ENCODE peak calls at places on chromosome 21, in six cellular contexts. Z, C, G, A, Y and M are unnamed samples.
A peak's percentile ranks its signal among the peaks of the same experiment; 100 is the strongest.

GRCh38 chr21:36610201-36610600 is 88.7 kb upstream of the SIM2 start:
- DNase-seq in Z (no peak), C (peak; percentile 57), G (no peak), A (no peak), Y (no peak), M (no peak)

GRCh38 chr21:32334980-32335471 is 36.4 kb downstream of the MRAP start:
- DNase-seq in Z (no peak), C (no peak), G (no peak), A (no peak), Y (no peak), M (no peak)

GRCh38 chr21:36188081-36188681 is 31.6 kb downstream of the DOP1B start:
- DNase-seq in Z (no peak), C (no peak), G (no peak), A (no peak), Y (no peak), M (no peak)

GRCh38 chr21:17250651-17251294 is 262.1 kb upstream of the CXADR start:
- DNase-seq in Z (no peak), C (no peak), G (no peak), A (no peak), Y (no peak), M (peak; percentile 6)

GRCh38 chr21:43824250-43824882 is 35.0 kb downstream of the RRP1 start:
- DNase-seq in Z (no peak), C (peak; percentile 62), G (no peak), A (no peak), Y (no peak), M (peak; percentile 9)

GRCh38 chr21:33075128-33075527 is 5.2 kb downstream of the OLIG1 start:
- DNase-seq in Z (no peak), C (no peak), G (no peak), A (no peak), Y (no peak), M (no peak)

GRCh38 chr21:31289702-31290101 is 54.4 kb downstream of the TIAM1 start:
- DNase-seq in Z (no peak), C (no peak), G (no peak), A (no peak), Y (peak; percentile 46), M (no peak)

GRCh38 chr21:27571706-27572105 is 604.8 kb upstream of the ADAMTS5 start:
- DNase-seq in Z (no peak), C (peak; percentile 81), G (no peak), A (no peak), Y (no peak), M (no peak)

GRCh38 chr21:33870768-33871167 is 44.8 kb downstream of the ATP5PO start:
- DNase-seq in Z (no peak), C (peak; percentile 31), G (no peak), A (no peak), Y (no peak), M (no peak)

GRCh38 chr21:15199940-15200339 is 135.1 kb upstream of the NRIP1 start:
- DNase-seq in Z (no peak), C (no peak), G (no peak), A (no peak), Y (no peak), M (no peak)

GRCh38 chr21:16304189-16304588 is 574.4 kb downstream of the USP25 start:
- DNase-seq in Z (no peak), C (no peak), G (no peak), A (no peak), Y (no peak), M (no peak)

GRCh38 chr21:33042812-33043211 is 17.1 kb downstream of the OLIG2 start:
- DNase-seq in Z (no peak), C (peak; percentile 97), G (no peak), A (peak; percentile 50), Y (no peak), M (no peak)

GRCh38 chr21:36806103-36806502 is 107.2 kb downstream of the SIM2 start:
- DNase-seq in Z (no peak), C (peak; percentile 60), G (no peak), A (no peak), Y (no peak), M (no peak)

GRCh38 chr21:39220150-39220549 is 36.9 kb upstream of the PSMG1 start:
- DNase-seq in Z (no peak), C (no peak), G (no peak), A (no peak), Y (no peak), M (no peak)

DNA sequence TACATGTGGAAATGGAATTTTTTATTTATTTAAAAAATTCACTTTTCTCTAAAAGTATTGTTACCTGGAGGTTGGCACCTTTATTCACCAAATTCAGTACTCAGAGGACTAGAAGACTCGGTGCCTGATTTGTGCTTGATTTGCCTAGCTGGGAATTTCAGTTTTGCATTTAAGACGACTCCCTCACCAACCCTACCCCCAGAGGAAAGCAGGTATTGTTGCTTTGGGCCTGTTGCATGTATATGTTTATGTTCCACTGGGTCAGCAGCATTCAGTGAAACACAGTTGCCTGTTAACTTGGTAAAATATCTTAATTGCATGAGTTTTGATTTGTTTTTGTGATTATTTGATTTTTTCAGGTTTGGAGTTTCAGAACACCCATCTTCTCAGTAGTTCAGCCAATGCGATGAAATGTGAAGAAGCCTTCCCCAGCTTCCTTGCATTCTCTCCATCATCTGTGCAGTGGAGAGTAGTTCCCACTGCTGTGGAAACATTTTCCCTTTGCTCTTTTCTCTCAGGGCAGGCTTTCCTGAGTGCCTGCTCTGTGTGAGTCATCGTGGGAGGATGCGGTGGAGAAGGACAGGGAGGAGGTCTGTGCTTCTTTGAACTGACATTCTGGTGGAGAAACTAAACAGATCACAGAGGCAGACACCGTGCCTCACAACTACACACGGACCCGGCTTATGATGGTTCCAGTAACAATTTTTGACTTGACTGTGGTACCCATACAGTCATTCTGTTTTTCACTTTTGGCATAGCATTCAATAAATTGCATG is 6.4 kb downstream of the ADARB1 start:
- DNase-seq in Z (no peak), C (peak; percentile 66), G (no peak), A (no peak), Y (no peak), M (no peak)
- TF ChIP-seq RAD21 in Z (no peak), C (no peak), G (no peak), A (no peak), Y (no peak), M (no peak)

GRCh38 chr21:44953628-44954021 is 13.8 kb downstream of the SLX9 start:
- DNase-seq in Z (no peak), C (no peak), G (no peak), A (no peak), Y (no peak), M (no peak)

GRCh38 chr21:44950351-44950750 is 10.5 kb downstream of the SLX9 start:
- DNase-seq in Z (no peak), C (no peak), G (no peak), A (no peak), Y (no peak), M (no peak)

GRCh38 chr21:44951186-44951915 is 11.5 kb downstream of the SLX9 start:
- DNase-seq in Z (no peak), C (no peak), G (no peak), A (no peak), Y (no peak), M (no peak)

GRCh38 chr21:44952929-44953627 is 13.2 kb downstream of the SLX9 start:
- DNase-seq in Z (no peak), C (no peak), G (no peak), A (no peak), Y (no peak), M (no peak)

DNA sequence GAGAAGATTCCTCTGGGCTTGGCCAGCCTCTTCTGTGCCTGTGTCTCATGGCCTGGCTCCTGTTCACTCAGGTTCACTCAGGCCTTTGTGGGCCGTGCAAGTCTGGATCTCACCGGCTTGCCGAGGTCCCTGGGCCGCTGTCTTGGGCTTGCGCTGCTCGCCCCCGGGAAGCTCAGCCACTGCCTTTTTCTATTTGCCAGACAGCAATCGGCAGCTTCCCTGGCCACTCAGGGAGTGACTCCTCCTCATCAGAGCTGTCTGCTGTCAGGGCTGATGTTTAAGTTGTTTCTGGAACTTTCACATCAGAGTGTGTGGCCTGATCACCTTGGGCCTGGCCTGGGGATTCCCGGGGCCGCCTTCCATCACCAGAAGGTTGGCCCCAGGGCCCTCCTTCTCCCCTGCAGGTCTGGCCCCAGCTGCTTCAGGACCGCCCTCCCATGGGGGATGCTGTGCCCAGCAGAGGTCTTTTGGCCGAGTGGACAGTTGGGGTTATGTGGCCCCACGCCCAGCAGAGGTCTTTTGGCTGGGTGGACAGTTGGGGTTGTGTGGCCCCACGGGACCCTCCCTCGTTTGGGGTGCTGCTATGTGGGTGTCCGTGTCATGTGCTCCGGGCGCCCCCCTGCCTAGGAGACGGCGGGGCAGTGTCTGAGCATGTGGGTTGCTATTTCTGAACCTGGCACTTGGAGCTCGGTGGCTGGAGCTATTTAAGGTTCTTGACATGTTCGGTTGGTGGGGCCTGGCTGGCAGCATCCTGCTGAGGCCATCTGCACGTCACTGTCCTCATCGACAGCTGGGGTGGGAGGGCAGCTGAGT is 12.5 kb downstream of the SLX9 start:
- DNase-seq in Z (no peak), C (no peak), G (no peak), A (no peak), Y (no peak), M (no peak)
- H3K36me3 ChIP-seq in Z (peaks cover 89% of the 10 kb centered on the region), C (peaks cover 35% of the 10 kb centered on the region), G (peaks cover 8% of the 10 kb centered on the region), A (peaks cover 4% of the 10 kb centered on the region), Y (peaks cover 6% of the 10 kb centered on the region), M (peaks cover 4% of the 10 kb centered on the region)

GRCh38 chr21:42187976-42188653 is 30.8 kb upstream of the ABCG1 start:
- DNase-seq in Z (no peak), C (no peak), G (no peak), A (no peak), Y (peak; percentile 92), M (no peak)
- TF ChIP-seq RAD21 in Z (no peak), C (no peak), G (no peak), A (no peak), Y (no peak), M (no peak)

GRCh38 chr21:46220275-46220810 is 8.2 kb downstream of the LSS start:
- DNase-seq in Z (no peak), C (no peak), G (no peak), A (no peak), Y (no peak), M (no peak)
- H3K36me3 ChIP-seq in Z (peaks cover 74% of the 10 kb centered on the region), C (peaks cover 32% of the 10 kb centered on the region), G (peaks cover 23% of the 10 kb centered on the region), A (no peaks in the 10 kb centered on the region), Y (peaks cover 8% of the 10 kb centered on the region), M (no peaks in the 10 kb centered on the region)